ENCODE peak calls at places on chromosomes 3 and 15, in six cellular contexts. W, J, D, Y, Z and P are unnamed samples.

GRCh38 chr15:78915341-78916087 is 29.3 kb downstream of the CTSH start:
- DNase-seq in W (no peak), J (no peak), D (no peak), Y (no peak), Z (no peak), P (no peak)

GRCh38 chr3:162111861-162112260 is 615.3 kb downstream of the OTOL1 start:
- DNase-seq in W (no peak), J (no peak), D (no peak), Y (no peak), Z (no peak), P (no peak)

GRCh38 chr3:194076486-194076885 is 59.5 kb upstream of the HES1 start:
- DNase-seq in W (no peak), J (no peak), D (no peak), Y (no peak), Z (no peak), P (no peak)

GRCh38 chr3:188853896-188854295 is 317.9 kb upstream of the TPRG1 start:
- DNase-seq in W (no peak), J (no peak), D (no peak), Y (peak; percentile 52), Z (no peak), P (no peak)

GRCh38 chr15:60004846-60005351 is 788 bp downstream of the FOXB1 start:
- DNase-seq in W (no peak), J (no peak), D (no peak), Y (peak; percentile 6), Z (no peak), P (no peak)

GRCh38 chr3:194930439-194931204 is 244.9 kb downstream of the FAM43A start:
- DNase-seq in W (peak; percentile 31), J (no peak), D (no peak), Y (peak; percentile 46), Z (no peak), P (no peak)

GRCh38 chr3:146498002-146498736 is 28.8 kb upstream of the PLSCR2 start:
- DNase-seq in W (no peak), J (no peak), D (no peak), Y (no peak), Z (no peak), P (no peak)

GRCh38 chr3:52286777-52287110 is 884 bp upstream of the GLYCTK start:
- DNase-seq in W (peak; percentile 61), J (no peak), D (no peak), Y (no peak), Z (no peak), P (no peak)

GRCh38 chr3:123960791-123961507 is at the start of gene CCDC14:
- DNase-seq in W (peak; percentile 92), J (peak; percentile 80), D (no peak), Y (peak; percentile 96), Z (peak; percentile 75), P (peak; percentile 91)

GRCh38 chr15:66740802-66741201 is 38.8 kb downstream of the SMAD6 start:
- DNase-seq in W (no peak), J (no peak), D (no peak), Y (no peak), Z (no peak), P (no peak)

GRCh38 chr3:134348524-134348923 is 25.7 kb downstream of the AMOTL2 start:
- DNase-seq in W (no peak), J (no peak), D (no peak), Y (peak; percentile 80), Z (no peak), P (no peak)

GRCh38 chr15:50828610-50829206 is 63.2 kb upstream of the SPPL2A start:
- DNase-seq in W (peak; percentile 70), J (peak; percentile 55), D (no peak), Y (peak; percentile 86), Z (no peak), P (no peak)

GRCh38 chr3:71045917-71046282 is 537.6 kb downstream of the FOXP1 start:
- DNase-seq in W (no peak), J (no peak), D (no peak), Y (no peak), Z (no peak), P (no peak)

GRCh38 chr3:129315386-129315991 is 36.8 kb downstream of the HMCES start:
- DNase-seq in W (no peak), J (no peak), D (no peak), Y (peak; percentile 21), Z (peak; percentile 37), P (no peak)

GRCh38 chr3:172918165-172918564 is 167.6 kb downstream of the ECT2 start:
- DNase-seq in W (peak; percentile 45), J (no peak), D (no peak), Y (peak; percentile 25), Z (no peak), P (no peak)

GRCh38 chr3:99348451-99348850 is 289.9 kb upstream of the COL8A1 start:
- DNase-seq in W (no peak), J (no peak), D (no peak), Y (no peak), Z (no peak), P (no peak)

GRCh38 chr15:71559098-71559497 is 251.3 kb upstream of the NR2E3 start:
- DNase-seq in W (no peak), J (no peak), D (no peak), Y (peak; percentile 81), Z (no peak), P (no peak)

GRCh38 chr3:42498034-42498433 is 4.4 kb upstream of the VIPR1 start:
- DNase-seq in W (no peak), J (no peak), D (no peak), Y (no peak), Z (no peak), P (no peak)

GRCh38 chr3:134034005-134034785 is 4.5 kb upstream of the SLCO2A1 start:
- DNase-seq in W (no peak), J (no peak), D (no peak), Y (peak; percentile 75), Z (no peak), P (no peak)

GRCh38 chr3:40044487-40044886 is 235.1 kb downstream of the MYRIP start:
- DNase-seq in W (no peak), J (no peak), D (no peak), Y (no peak), Z (no peak), P (no peak)

GRCh38 chr3:43968465-43968864 is 273.2 kb upstream of the TOPAZ1 start:
- DNase-seq in W (no peak), J (no peak), D (no peak), Y (no peak), Z (no peak), P (no peak)

GRCh38 chr3:138935864-138936762 is 10.8 kb downstream of the FOXL2 start:
- DNase-seq in W (peak; percentile 27), J (peak; percentile 75), D (no peak), Y (peak; percentile 29), Z (peak; percentile 85), P (peak; percentile 99)

GRCh38 chr15:45112143-45112591 is 1.8 kb downstream of the DUOX2 start:
- DNase-seq in W (no peak), J (no peak), D (no peak), Y (no peak), Z (no peak), P (no peak)

GRCh38 chr3:157868168-157868567 is 238.1 kb downstream of the SHOX2 start:
- DNase-seq in W (no peak), J (no peak), D (no peak), Y (peak; percentile 6), Z (no peak), P (no peak)

GRCh38 chr3:128845695-128846491 is 33.5 kb upstream of the ACAD9 start:
- DNase-seq in W (peak; percentile 60), J (peak; percentile 62), D (peak; percentile 7), Y (peak; percentile 48), Z (peak; percentile 92), P (peak; percentile 60)

GRCh38 chr3:12522721-12523120 is 22.6 kb downstream of the MKRN2OS start:
- DNase-seq in W (no peak), J (no peak), D (no peak), Y (no peak), Z (no peak), P (no peak)

GRCh38 chr3:173660645-173661299 is 263.2 kb downstream of the NLGN1 start:
- DNase-seq in W (no peak), J (no peak), D (no peak), Y (peak; percentile 45), Z (no peak), P (no peak)

GRCh38 chr3:181176610-181177009 is 187.1 kb upstream of the DNAJC19 start:
- DNase-seq in W (peak; percentile 41), J (peak; percentile 2), D (peak; percentile 7), Y (peak; percentile 0), Z (no peak), P (no peak)

GRCh38 chr3:128845119-128845518 is 34.3 kb upstream of the ACAD9 start:
- DNase-seq in W (peak; percentile 25), J (no peak), D (no peak), Y (no peak), Z (peak; percentile 19), P (peak; percentile 69)

GRCh38 chr15:59399465-59400102 is 26.9 kb upstream of the MYO1E start:
- DNase-seq in W (no peak), J (no peak), D (peak; percentile 77), Y (no peak), Z (no peak), P (no peak)

GRCh38 chr3:67691926-67692325 is 37.5 kb upstream of the SUCLG2 start:
- DNase-seq in W (no peak), J (no peak), D (no peak), Y (no peak), Z (no peak), P (no peak)

GRCh38 chr15:75573643-75574384 is 5.3 kb downstream of the PTPN9 start:
- DNase-seq in W (no peak), J (no peak), D (no peak), Y (no peak), Z (no peak), P (no peak)

GRCh38 chr3:29655016-29655415 is 374.1 kb downstream of the RBMS3 start:
- DNase-seq in W (no peak), J (no peak), D (no peak), Y (no peak), Z (no peak), P (no peak)
- TF ChIP-seq CEBPB in W (no peak), J (no peak), D (no peak), Y (no peak), Z (no peak), P (no peak)

GRCh38 chr3:89787995-89788394 is 680.6 kb downstream of the EPHA3 start:
- DNase-seq in W (no peak), J (no peak), D (no peak), Y (no peak), Z (no peak), P (no peak)
- TF ChIP-seq CEBPB in W (no peak), J (no peak), D (no peak), Y (no peak), Z (no peak), P (no peak)

DNA sequence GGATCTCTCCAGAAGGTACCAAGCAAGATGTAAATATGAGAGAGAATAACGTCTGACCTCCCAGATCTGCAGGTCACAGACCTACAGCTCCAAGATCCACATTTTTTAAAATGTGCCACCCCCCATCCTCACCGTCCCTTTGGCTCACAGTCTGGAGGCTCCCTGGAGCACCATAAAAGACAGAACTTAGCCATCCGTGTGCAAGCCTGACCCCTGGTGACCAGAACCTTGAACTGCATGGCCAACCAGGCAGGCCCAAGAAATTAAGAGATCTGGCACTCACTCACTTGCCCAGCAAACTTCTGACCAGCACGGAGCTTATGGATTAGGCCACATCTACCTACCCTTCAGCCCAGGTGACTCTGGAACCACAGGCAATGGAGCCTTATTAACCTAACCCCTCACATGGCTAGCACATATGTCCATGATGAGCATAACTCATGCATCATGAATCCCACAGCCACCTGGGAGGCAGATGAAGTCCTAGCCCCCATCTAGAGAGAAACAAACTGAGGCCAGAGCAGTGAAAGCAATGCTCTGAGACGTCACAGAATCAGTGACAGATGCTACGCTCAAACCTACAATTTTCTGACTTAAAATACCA is 275.3 kb downstream of the UACA start:
- DNase-seq in W (peak; percentile 29), J (peak; percentile 88), D (no peak), Y (peak; percentile 67), Z (peak; percentile 79), P (no peak)
- TF ChIP-seq CEBPB in W (no peak), J (no peak), D (no peak), Y (no peak), Z (no peak), P (no peak)

GRCh38 chr15:89496155-89497098 is at the start of gene RHCG:
- DNase-seq in W (peak; percentile 69), J (peak; percentile 80), D (no peak), Y (peak; percentile 24), Z (peak; percentile 58), P (peak; percentile 69)
- TF ChIP-seq CEBPB in W (no peak), J (no peak), D (no peak), Y (no peak), Z (no peak), P (no peak)